ENCODE peak calls at places on chromosomes 2 and 18, in four cellular contexts. B is K562, M is GM12878, P is H1. V is an unnamed sample.

GRCh38 chr2:240179941-240180666 is 39.6 kb upstream of the OTOS start:
- DNase-seq in B (no peak), M (no peak), P (no peak), V (no peak)

GRCh38 chr2:21382980-21383520 is 259.3 kb downstream of the TDRD15 start:
- DNase-seq in B (no peak), M (no peak), P (no peak), V (no peak)

GRCh38 chr2:54603357-54603756 is 120.1 kb upstream of the EML6 start:
- DNase-seq in B (no peak), M (no peak), P (no peak), V (peak)

GRCh38 chr2:241817126-241817820 is 8.3 kb downstream of the NEU4 start:
- DNase-seq in B (no peak), M (no peak), P (no peak), V (no peak)

GRCh38 chr2:241092677-241093076 is 9.4 kb downstream of the MTERF4 start:
- DNase-seq in B (no peak), M (no peak), P (no peak), V (no peak)

GRCh38 chr2:43224571-43225092 is 1.8 kb downstream of the ZFP36L2 start:
- DNase-seq in B (no peak), M (no peak), P (no peak), V (peak)

GRCh38 chr2:222398446-222398885 is 25.9 kb upstream of the SGPP2 start:
- DNase-seq in B (no peak), M (no peak), P (no peak), V (no peak)

GRCh38 chr2:240162032-240162431 is 21.6 kb upstream of the OTOS start:
- DNase-seq in B (no peak), M (no peak), P (no peak), V (no peak)

GRCh38 chr2:84674586-84674985 is 158.3 kb downstream of the DNAH6 start:
- DNase-seq in B (no peak), M (no peak), P (no peak), V (peak)

GRCh38 chr2:153871231-153872221 is at the start of gene GALNT13:
- DNase-seq in B (no peak), M (no peak), P (peak), V (no peak)

GRCh38 chr2:233643128-233643527 is 6.9 kb downstream of the UGT1A10 start:
- DNase-seq in B (no peak), M (no peak), P (peak), V (no peak)

GRCh38 chr2:233639860-233640259 is 3.6 kb downstream of the UGT1A10 start:
- DNase-seq in B (no peak), M (no peak), P (no peak), V (no peak)

GRCh38 chr2:233638836-233639235 is 2.6 kb downstream of the UGT1A10 start:
- DNase-seq in B (no peak), M (no peak), P (no peak), V (no peak)
- TF ChIP-seq CHD1 in B (no peak), M (no peak), P (no peak), V (no peak)

GRCh38 chr18:35074581-35074980 is 33.4 kb downstream of the MAPRE2 start:
- DNase-seq in B (no peak), M (no peak), P (no peak), V (no peak)

GRCh38 chr18:35072616-35073015 is 31.4 kb downstream of the MAPRE2 start:
- DNase-seq in B (no peak), M (no peak), P (no peak), V (no peak)

GRCh38 chr18:35075132-35075531 is 33.9 kb downstream of the MAPRE2 start:
- DNase-seq in B (no peak), M (no peak), P (no peak), V (no peak)

GRCh38 chr18:35073186-35074105 is 32.2 kb downstream of the MAPRE2 start:
- DNase-seq in B (no peak), M (no peak), P (no peak), V (peak)

DNA sequence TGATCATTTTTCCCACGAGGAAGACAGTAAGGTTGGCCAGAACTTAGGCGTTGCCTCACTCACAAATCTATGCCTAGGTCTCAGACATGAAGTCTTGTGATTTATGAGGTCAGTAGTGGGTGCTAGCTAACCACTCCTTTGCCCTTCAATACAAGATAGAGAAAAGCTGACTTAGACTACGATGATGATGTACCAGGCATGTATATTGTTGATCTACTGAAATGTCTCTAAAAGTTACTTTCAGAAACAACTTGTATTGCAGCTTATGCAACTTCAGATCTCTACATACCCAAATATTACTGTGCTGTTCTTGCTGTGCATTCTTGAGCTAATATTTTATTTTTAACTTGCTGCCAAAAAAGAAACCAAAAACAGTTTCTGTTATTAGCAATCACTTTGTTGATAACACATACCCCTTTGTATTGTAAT is 30.6 kb downstream of the MAPRE2 start:
- DNase-seq in B (no peak), M (no peak), P (no peak), V (no peak)
- TF ChIP-seq CHD1 in B (no peak), M (no peak), P (no peak), V (no peak)

GRCh38 chr2:216163518-216163917 is 54.4 kb downstream of the XRCC5 start:
- DNase-seq in B (no peak), M (no peak), P (no peak), V (peak)
- TF ChIP-seq CHD1 in B (no peak), M (no peak), P (no peak), V (no peak)

GRCh38 chr2:11551569-11552259 is 17.9 kb downstream of the GREB1 start:
- DNase-seq in B (no peak), M (no peak), P (no peak), V (no peak)

GRCh38 chr2:11550901-11551568 is 17.2 kb downstream of the GREB1 start:
- DNase-seq in B (no peak), M (no peak), P (no peak), V (no peak)

GRCh38 chr2:11552260-11552638 is 18.4 kb downstream of the GREB1 start:
- DNase-seq in B (no peak), M (no peak), P (no peak), V (no peak)

GRCh38 chr2:11547912-11548497 is 14.2 kb downstream of the GREB1 start:
- DNase-seq in B (no peak), M (no peak), P (no peak), V (no peak)

DNA sequence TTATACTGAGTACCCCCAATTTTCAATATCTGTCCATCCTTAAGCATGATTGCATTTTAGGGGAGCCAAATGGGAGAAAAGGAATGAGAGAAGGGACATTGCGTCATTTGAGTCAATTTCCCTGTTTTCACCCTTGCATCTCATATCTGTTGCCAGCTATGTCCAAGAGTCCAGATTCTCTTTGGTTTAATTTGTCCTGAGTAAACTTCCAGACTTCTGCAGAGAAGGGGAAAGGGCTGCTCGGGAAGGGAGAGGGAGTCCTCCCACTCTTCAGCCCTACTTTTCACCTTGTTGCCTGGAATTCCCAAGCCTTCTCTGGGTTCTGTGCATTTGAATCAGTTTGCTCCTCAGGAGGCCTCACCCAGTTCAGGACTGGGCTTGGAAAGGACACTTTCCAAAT is 16.5 kb downstream of the GREB1 start:
- DNase-seq in B (no peak), M (no peak), P (no peak), V (no peak)
- TF ChIP-seq CHD1 in B (no peak), M (no peak), P (no peak), V (no peak)

V was measured in IMR-90.